ENCODE peak calls at places on chromosome 3, in nine cellular contexts. D is CD8-positive, alpha-beta T cell; Q is glutamatergic neuron; E is coronary artery; U is foreskin keratinocyte; S is transverse colon; N is WTC11; J is GM13977; A is fibroblast of lung. G is an unnamed sample.

GRCh38 chr3:12948371-12948770 is 107.0 kb upstream of the RPL32 start:
- DNase-seq in N (no peak), U (peak; percentile 70), A (peak; percentile 75), D (no peak), S (no peak), E (no peak), Q (no peak), J (no peak), G (no peak)

GRCh38 chr3:14852721-14853120 is 34.0 kb downstream of the FGD5 start:
- DNase-seq in S (no peak), Q (no peak), U (no peak), D (no peak), E (no peak), J (no peak), N (no peak), A (no peak), G (no peak)

GRCh38 chr3:125154800-125155269 is 57.7 kb downstream of the SLC12A8 start:
- DNase-seq in S (no peak), U (no peak), Q (no peak), D (peak; percentile 44), E (no peak), J (no peak), N (no peak), A (no peak), G (no peak)

GRCh38 chr3:183178833-183179549 is 16.5 kb upstream of the LAMP3 start:
- DNase-seq in E (no peak), D (peak; percentile 56), A (peak; percentile 35), N (peak; percentile 76), S (peak; percentile 39), J (peak; percentile 73), Q (peak; percentile 61), U (no peak), G (peak; percentile 69)

GRCh38 chr3:119294889-119295769 is 946 bp downstream of the ARHGAP31 start:
- DNase-seq in Q (peak; percentile 33), D (peak; percentile 72), U (peak; percentile 29), A (peak; percentile 61), J (peak; percentile 44), E (no peak), N (peak; percentile 52), S (peak; percentile 48), G (peak; percentile 52)

GRCh38 chr3:98982336-98982735 is 80.8 kb upstream of the DCBLD2 start:
- DNase-seq in N (no peak), S (no peak), U (no peak), E (no peak), J (no peak), D (no peak), Q (no peak), A (peak; percentile 60), G (no peak)

GRCh38 chr3:151827816-151828215 is 13.9 kb downstream of the AADAC start:
- DNase-seq in U (no peak), E (no peak), Q (no peak), N (no peak), S (no peak), J (no peak), A (no peak), D (no peak), G (no peak)

GRCh38 chr3:179258820-179259219 is 7.9 kb upstream of the KCNMB3 start:
- DNase-seq in S (no peak), J (peak; percentile 2), E (no peak), A (no peak), U (no peak), Q (no peak), N (no peak), D (no peak), G (no peak)

GRCh38 chr3:24086597-24087369 is 141.7 kb downstream of the NR1D2 start:
- DNase-seq in U (no peak), E (no peak), D (no peak), N (no peak), S (no peak), J (no peak), A (peak; percentile 24), Q (no peak), G (no peak)

GRCh38 chr3:149547413-149547812 is 72.9 kb downstream of the TM4SF4 start:
- DNase-seq in N (no peak), Q (no peak), J (no peak), U (no peak), D (no peak), S (peak; percentile 57), E (peak; percentile 87), A (peak; percentile 88), G (no peak)

GRCh38 chr3:33433843-33434242 is 6.4 kb downstream of the UBP1 start:
- DNase-seq in N (no peak), Q (no peak), J (no peak), S (no peak), E (no peak), U (no peak), D (no peak), A (peak; percentile 58), G (no peak)

GRCh38 chr3:1087066-1087555 is 5.7 kb upstream of the CNTN6 start:
- DNase-seq in N (no peak), U (peak; percentile 82), S (no peak), D (no peak), E (no peak), A (peak; percentile 97), Q (peak; percentile 19), J (no peak), G (no peak)

GRCh38 chr3:73110530-73110929 is 49.1 kb downstream of the EBLN2 start:
- DNase-seq in Q (no peak), J (no peak), S (no peak), U (no peak), N (no peak), A (no peak), E (no peak), D (no peak), G (no peak)

GRCh38 chr3:37639922-37640321 is 221.8 kb upstream of the CTDSPL start:
- DNase-seq in N (no peak), Q (no peak), E (peak; percentile 38), U (no peak), S (no peak), J (no peak), A (no peak), D (no peak), G (no peak)

GRCh38 chr3:170059447-170059846 is 21.7 kb downstream of the GPR160 start:
- DNase-seq in D (no peak), A (no peak), Q (no peak), S (no peak), U (no peak), J (no peak), E (no peak), N (no peak), G (no peak)

GRCh38 chr3:126345231-126345630 is 12.0 kb downstream of the KLF15 start:
- DNase-seq in S (no peak), U (no peak), J (no peak), E (no peak), A (no peak), D (no peak), N (no peak), Q (no peak), G (no peak)

GRCh38 chr3:46109635-46110005 is 82.3 kb upstream of the XCR1 start:
- DNase-seq in Q (no peak), A (no peak), S (no peak), E (no peak), J (no peak), D (no peak), N (no peak), U (no peak), G (no peak)

GRCh38 chr3:89613241-89613640 is 505.8 kb downstream of the EPHA3 start:
- DNase-seq in E (no peak), A (no peak), S (no peak), Q (no peak), J (no peak), U (no peak), N (no peak), D (no peak), G (no peak)

GRCh38 chr3:17544632-17545031 is 197.8 kb downstream of the TBC1D5 start:
- DNase-seq in S (no peak), E (no peak), U (no peak), Q (no peak), N (no peak), A (peak; percentile 3), D (no peak), J (no peak), G (no peak)

GRCh38 chr3:42914771-42915515 is 9.0 kb downstream of the ZNF662 start:
- DNase-seq in Q (no peak), U (peak; percentile 26), E (no peak), N (no peak), J (no peak), S (no peak), D (no peak), A (no peak), G (no peak)

GRCh38 chr3:38984110-38984509 is 67.6 kb downstream of the SCN11A start:
- DNase-seq in A (no peak), S (no peak), D (no peak), Q (no peak), J (no peak), N (no peak), U (peak; percentile 46), E (no peak), G (no peak)
- TF ChIP-seq CTCF in A (no peak), S (no peak), D (no peak), Q (no peak), J (no peak), N (no peak), U (peak; percentile 46), E (no peak), G (no peak)

GRCh38 chr3:153513236-153513635 is 351.2 kb downstream of the RAP2B start:
- DNase-seq in A (no peak), D (no peak), N (peak; percentile 12), J (no peak), S (no peak), Q (no peak), U (peak; percentile 17), E (no peak), G (no peak)
- TF ChIP-seq CTCF in A (no peak), D (peak; percentile 16), N (no peak), J (no peak), S (peak; percentile 10), Q (peak; percentile 37), U (peak; percentile 43), E (no peak), G (no peak)

GRCh38 chr3:155815030-155815429 is 9.0 kb upstream of the C3orf33 start:
- DNase-seq in J (no peak), E (no peak), S (no peak), U (no peak), N (no peak), A (no peak), Q (no peak), D (no peak), G (no peak)
- TF ChIP-seq CTCF in J (no peak), E (no peak), S (no peak), U (no peak), N (no peak), A (no peak), Q (no peak), D (no peak), G (no peak)

DNA sequence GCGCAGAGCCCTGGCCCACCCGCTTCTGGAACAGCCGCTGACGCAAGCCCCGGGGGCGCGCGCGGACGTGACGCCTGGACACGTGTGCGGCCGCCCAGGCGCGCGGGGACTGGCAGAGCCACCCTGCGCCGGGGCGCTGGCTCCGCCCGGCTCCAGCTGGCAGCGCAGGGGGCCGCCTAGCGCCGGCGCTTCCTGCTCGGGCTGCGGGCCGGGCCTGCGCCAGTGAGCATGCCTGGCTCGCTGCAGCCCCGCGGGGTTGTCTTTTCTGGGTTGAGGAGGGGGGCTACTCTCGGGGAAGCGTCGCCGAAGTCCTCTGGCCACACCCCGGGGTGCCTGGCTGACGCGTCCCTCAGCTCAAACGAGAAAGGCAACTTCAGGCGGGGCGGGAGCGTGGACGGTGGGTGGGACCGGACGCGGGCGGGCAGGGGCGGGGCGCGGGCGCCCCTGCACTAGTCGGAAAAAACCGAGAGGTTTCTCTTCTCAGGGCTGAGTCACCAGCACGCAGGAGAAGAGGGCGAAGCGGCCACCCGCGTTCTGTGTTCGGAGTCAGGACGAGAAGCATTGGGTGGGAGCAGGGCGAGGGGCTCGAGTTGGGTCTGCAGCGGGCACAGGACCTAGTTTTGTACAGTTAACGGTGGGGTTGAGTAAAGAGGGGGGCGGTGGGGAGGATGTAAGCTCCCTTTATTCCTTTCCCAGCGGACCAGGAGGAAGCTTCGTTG is at the start of gene SIAH2:
- DNase-seq in N (peak; percentile 69), J (peak; percentile 94), U (peak; percentile 94), D (peak; percentile 94), S (peak; percentile 95), Q (peak; percentile 84), E (peak; percentile 96), A (peak; percentile 94), G (peak; percentile 91)
- TF ChIP-seq CTCF in N (no peak), J (no peak), U (peak; percentile 43), D (no peak), S (no peak), Q (no peak), E (no peak), A (no peak), G (no peak)

G was measured in GM10248.